ENCODE peak calls at places on chromosomes 5 and 9, in six cellular contexts. E is GM13977, S is Daoy, I is heart right ventricle, R is RWPE1, D is sciatic nerve. H is an unnamed sample.

GRCh38 chr9:134442087-134442470 is 115.8 kb downstream of the RXRA start:
- DNase-seq in E (no peak), S (peak; percentile 67), I (no peak), R (no peak), D (no peak), H (no peak)

GRCh38 chr9:104260004-104260403 is 165.9 kb downstream of the SMC2 start:
- DNase-seq in E (no peak), S (no peak), I (no peak), R (no peak), D (no peak), H (no peak)

GRCh38 chr5:98940586-98940985 is 11.8 kb upstream of the CHD1 start:
- DNase-seq in E (no peak), S (no peak), I (peak; percentile 34), R (no peak), D (no peak), H (no peak)

GRCh38 chr9:94056442-94056974 is 27.8 kb upstream of the PTPDC1 start:
- DNase-seq in E (no peak), S (no peak), I (peak; percentile 12), R (peak; percentile 69), D (no peak), H (no peak)

GRCh38 chr5:131747180-131748105 is 49.4 kb downstream of the FNIP1 start:
- DNase-seq in E (peak; percentile 23), S (no peak), I (no peak), R (no peak), D (no peak), H (no peak)

GRCh38 chr9:123065191-123065590 is 31.7 kb downstream of the GPR21 start:
- DNase-seq in E (no peak), S (no peak), I (no peak), R (no peak), D (no peak), H (no peak)

GRCh38 chr5:147168578-147169327 is 66.1 kb upstream of the STK32A start:
- DNase-seq in E (no peak), S (peak; percentile 42), I (no peak), R (no peak), D (no peak), H (no peak)

GRCh38 chr5:10779592-10779991 is 18.6 kb upstream of the DAP start:
- DNase-seq in E (no peak), S (no peak), I (no peak), R (no peak), D (no peak), H (no peak)

GRCh38 chr5:8879248-8879647 is 666.6 kb downstream of the SEMA5A start:
- DNase-seq in E (no peak), S (no peak), I (no peak), R (no peak), D (no peak), H (no peak)

GRCh38 chr5:134647750-134648424 is 698 bp upstream of the SEC24A start:
- DNase-seq in E (peak; percentile 72), S (peak; percentile 46), I (no peak), R (peak; percentile 77), D (no peak), H (no peak)

GRCh38 chr9:129442791-129443511 is 177.9 kb downstream of the C9orf50 start:
- DNase-seq in E (no peak), S (no peak), I (no peak), R (no peak), D (no peak), H (peak; percentile 78)

GRCh38 chr5:44665101-44665701 is 143.5 kb upstream of the MRPS30 start:
- DNase-seq in E (no peak), S (no peak), I (no peak), R (peak; percentile 58), D (no peak), H (no peak)

GRCh38 chr5:120073722-120074121 is 390.4 kb upstream of the PRR16 start:
- DNase-seq in E (no peak), S (no peak), I (no peak), R (no peak), D (no peak), H (no peak)